ENCODE peak calls at places on chromosomes 16 and 17, in ten cellular contexts. F, C, D, W, Z, P, Q, U, T and O are unnamed samples.

GRCh38 chr16:11066231-11066870 is 122.0 kb downstream of the CLEC16A start:
- DNase-seq in T (no peak), Z (no peak), P (no peak), U (no peak), D (no peak), W (peak), F (no peak), C (no peak), Q (no peak), O (no peak)

GRCh38 chr16:74450967-74451760 is 29.9 kb upstream of the CLEC18B start:
- DNase-seq in Z (no peak), C (no peak), Q (no peak), T (no peak), U (no peak), D (no peak), F (no peak), W (no peak), P (no peak), O (no peak)

GRCh38 chr16:80122155-80122554 is 418.6 kb upstream of the DYNLRB2 start:
- DNase-seq in Q (no peak), P (peak), F (no peak), W (no peak), D (peak), U (no peak), C (no peak), Z (no peak), T (no peak), O (peak)

GRCh38 chr17:81636505-81637288 is at the start of the genes NPLOC4 and TSPAN10:
- DNase-seq in P (peak), W (peak), T (peak), D (peak), C (peak), Q (peak), U (peak), Z (peak), F (peak), O (peak)

GRCh38 chr16:77304883-77305282 is 105.7 kb downstream of the SYCE1L start:
- DNase-seq in U (no peak), W (no peak), T (no peak), D (no peak), P (no peak), Q (no peak), C (no peak), F (no peak), Z (no peak), O (peak)

GRCh38 chr16:21300309-21301167 is 22.4 kb upstream of the CRYM start:
- DNase-seq in D (peak), T (peak), W (peak), Z (peak), Q (peak), P (peak), U (peak), F (peak), C (peak), O (peak)

GRCh38 chr17:83196088-83196765 is 116.8 kb downstream of the METRNL start:
- DNase-seq in F (peak), U (no peak), P (peak), C (peak), W (peak), Z (no peak), D (no peak), T (no peak), Q (no peak), O (no peak)

GRCh38 chr16:11989238-11990160 is 13.0 kb downstream of the SNX29 start:
- DNase-seq in C (no peak), W (no peak), U (peak), D (no peak), T (peak), Q (no peak), F (peak), P (no peak), Z (no peak), O (no peak)

GRCh38 chr17:56699186-56699895 is 105.8 kb downstream of the NOG start:
- DNase-seq in C (peak), Z (peak), P (peak), T (no peak), F (peak), U (no peak), Q (peak), W (peak), D (peak), O (peak)

GRCh38 chr16:10744370-10745030 is 858 bp downstream of the NUBP1 start:
- DNase-seq in U (no peak), Z (no peak), F (no peak), D (no peak), W (peak), T (no peak), Q (peak), P (no peak), C (peak), O (peak)

GRCh38 chr17:53949473-53950090 is 126.9 kb downstream of the KIF2B start:
- DNase-seq in F (no peak), T (no peak), D (no peak), Q (no peak), Z (peak), P (no peak), C (no peak), U (no peak), W (no peak), O (no peak)

GRCh38 chr16:85757341-85757822 is 6.5 kb upstream of the C16orf74 start:
- DNase-seq in T (peak), Q (peak), W (no peak), F (peak), C (no peak), D (no peak), Z (peak), P (no peak), U (no peak), O (peak)

GRCh38 chr16:2748757-2749455 is 3.5 kb upstream of the SRRM2 start:
- DNase-seq in D (no peak), U (no peak), Q (no peak), F (no peak), C (no peak), P (no peak), Z (no peak), W (no peak), T (no peak), O (no peak)

GRCh38 chr17:60354223-60354622 is 37.7 kb downstream of the USP32 start:
- DNase-seq in T (no peak), W (no peak), C (no peak), P (no peak), F (peak), U (no peak), D (no peak), Q (peak), Z (peak), O (peak)

GRCh38 chr17:17810374-17811248 is 26.2 kb downstream of the SREBF1 start:
- DNase-seq in W (peak), C (no peak), D (no peak), P (no peak), U (no peak), Q (no peak), Z (no peak), T (no peak), F (no peak), O (peak)

GRCh38 chr17:20191066-20191465 is 181.9 kb downstream of the SPECC1 start:
- DNase-seq in Q (peak), Z (peak), F (peak), C (no peak), T (no peak), P (no peak), U (no peak), D (no peak), W (no peak), O (peak)

GRCh38 chr17:82097187-82097918 is 683 bp downstream of the FASN start:
- DNase-seq in C (peak), F (peak), T (peak), Z (peak), Q (peak), P (no peak), U (peak), D (peak), W (peak), O (peak)

GRCh38 chr17:27601069-27601974 is 29.7 kb upstream of the LGALS9 start:
- DNase-seq in T (peak), D (peak), W (no peak), Q (peak), Z (peak), P (peak), C (peak), F (peak), U (peak), O (peak)

GRCh38 chr16:80210787-80211186 is 330.0 kb upstream of the DYNLRB2 start:
- DNase-seq in P (peak), Z (no peak), T (no peak), U (no peak), Q (no peak), C (no peak), W (no peak), F (no peak), D (no peak), O (no peak)

GRCh38 chr16:952321-952720 is 18.5 kb downstream of the LMF1 start:
- DNase-seq in Q (no peak), C (no peak), P (no peak), F (no peak), Z (no peak), W (no peak), U (no peak), D (no peak), T (no peak), O (no peak)

GRCh38 chr16:55655381-55655708 is 443 bp upstream of the SLC6A2 start:
- DNase-seq in W (no peak), Z (no peak), Q (no peak), T (no peak), U (no peak), D (no peak), C (no peak), F (no peak), P (no peak), O (no peak)

GRCh38 chr16:55647798-55648197 is 8.0 kb upstream of the SLC6A2 start:
- DNase-seq in T (no peak), Q (no peak), W (no peak), Z (no peak), F (no peak), D (no peak), C (no peak), U (no peak), P (no peak), O (no peak)

GRCh38 chr16:55655709-55656694 is at the start of gene SLC6A2:
- DNase-seq in Q (no peak), P (peak), T (peak), W (no peak), U (peak), D (no peak), C (peak), F (peak), Z (peak), O (no peak)

GRCh38 chr16:55653106-55653505 is 2.7 kb upstream of the SLC6A2 start:
- DNase-seq in Q (no peak), U (no peak), D (no peak), F (no peak), W (no peak), Z (no peak), T (no peak), C (no peak), P (no peak), O (no peak)

GRCh38 chr16:55651841-55652824 is 3.7 kb upstream of the SLC6A2 start:
- DNase-seq in U (no peak), P (no peak), W (no peak), F (no peak), Z (no peak), T (no peak), C (no peak), D (no peak), Q (no peak), O (no peak)
- H3K4me3 ChIP-seq in U (no peak), P (no peak), W (no peak), F (no peak), Z (no peak), T (no peak), C (no peak), D (no peak), Q (no peak), O (no peak)

GRCh38 chr17:63698381-63698885 is 1.5 kb downstream of the LIMD2 start:
- DNase-seq in U (no peak), Q (no peak), W (no peak), Z (no peak), C (no peak), F (no peak), D (no peak), P (no peak), T (peak), O (no peak)

GRCh38 chr17:63695889-63696288 is 4.0 kb downstream of the LIMD2 start:
- DNase-seq in T (no peak), D (no peak), P (no peak), W (no peak), Z (no peak), U (no peak), C (no peak), F (no peak), Q (no peak), O (no peak)

GRCh38 chr17:63696381-63696961 is 3.5 kb downstream of the LIMD2 start:
- DNase-seq in C (no peak), W (no peak), Q (peak), P (no peak), T (peak), D (no peak), F (peak), U (peak), Z (no peak), O (peak)

GRCh38 chr17:63698886-63699637 is 863 bp downstream of the LIMD2 start:
- DNase-seq in T (peak), U (no peak), C (peak), Q (no peak), D (peak), Z (no peak), P (peak), F (peak), W (peak), O (peak)

DNA sequence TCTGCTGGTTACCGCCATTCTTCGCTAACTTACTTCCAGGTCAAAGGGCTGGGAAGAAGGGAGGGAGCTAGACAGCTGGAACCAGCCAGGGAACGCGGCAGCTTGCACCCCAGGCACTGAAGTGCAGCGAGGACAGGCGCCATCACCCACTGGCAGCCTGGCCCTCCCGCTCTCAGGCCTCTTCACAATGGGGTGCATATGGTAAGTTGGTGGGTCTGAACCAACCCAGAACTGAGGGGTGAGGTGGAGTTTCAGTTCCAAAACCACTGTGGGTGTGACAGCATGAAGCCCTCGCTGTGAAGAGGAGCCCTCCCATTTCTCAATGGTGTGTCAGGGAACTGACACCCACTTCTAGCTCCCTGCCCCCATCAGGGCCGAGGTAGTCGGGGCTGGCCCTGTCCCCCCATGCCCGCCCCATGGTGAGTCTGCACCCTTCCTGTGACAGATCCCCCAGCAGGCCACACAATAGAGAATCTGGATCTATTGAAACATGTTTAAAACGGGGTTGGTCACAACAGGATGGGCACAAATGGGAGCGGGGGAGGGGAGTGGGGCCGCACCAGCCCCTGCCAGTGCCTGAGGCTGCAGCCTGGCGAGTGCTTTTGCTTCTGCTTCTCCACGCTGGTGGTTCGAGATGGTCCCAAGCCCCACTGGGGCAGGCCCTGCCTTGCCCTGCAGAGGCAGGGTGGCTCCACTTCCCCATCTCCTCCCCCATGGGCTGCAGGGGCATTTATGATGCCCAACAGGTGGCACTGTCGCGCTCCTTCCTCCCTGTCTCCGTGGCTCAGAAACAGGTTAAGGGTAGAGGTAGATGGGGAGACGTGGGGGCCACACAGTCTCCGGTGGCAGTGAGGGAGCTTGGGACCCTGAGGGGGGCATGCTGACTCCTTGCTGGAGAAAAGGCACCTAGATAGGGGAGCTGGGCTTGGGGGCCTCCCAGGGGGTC is 2.3 kb downstream of the LIMD2 start:
- DNase-seq in D (peak), W (peak), T (peak), U (peak), Q (no peak), C (peak), P (peak), F (peak), Z (peak), O (peak)
- TF ChIP-seq CTCF in D (peak), W (peak), T (peak), U (peak), Q (peak), C (peak), P (peak), F (peak), Z (peak), O (peak)

GRCh38 chr17:49229805-49230600 is 584 bp downstream of the PHOSPHO1 start:
- DNase-seq in U (no peak), F (no peak), P (no peak), Z (no peak), C (peak), Q (no peak), T (no peak), W (no peak), D (no peak), O (no peak)
- H3K4me3 ChIP-seq in U (peak), F (peak), P (peak), Z (peak), C (peak), Q (peak), T (peak), W (peak), D (peak), O (peak)

DNA sequence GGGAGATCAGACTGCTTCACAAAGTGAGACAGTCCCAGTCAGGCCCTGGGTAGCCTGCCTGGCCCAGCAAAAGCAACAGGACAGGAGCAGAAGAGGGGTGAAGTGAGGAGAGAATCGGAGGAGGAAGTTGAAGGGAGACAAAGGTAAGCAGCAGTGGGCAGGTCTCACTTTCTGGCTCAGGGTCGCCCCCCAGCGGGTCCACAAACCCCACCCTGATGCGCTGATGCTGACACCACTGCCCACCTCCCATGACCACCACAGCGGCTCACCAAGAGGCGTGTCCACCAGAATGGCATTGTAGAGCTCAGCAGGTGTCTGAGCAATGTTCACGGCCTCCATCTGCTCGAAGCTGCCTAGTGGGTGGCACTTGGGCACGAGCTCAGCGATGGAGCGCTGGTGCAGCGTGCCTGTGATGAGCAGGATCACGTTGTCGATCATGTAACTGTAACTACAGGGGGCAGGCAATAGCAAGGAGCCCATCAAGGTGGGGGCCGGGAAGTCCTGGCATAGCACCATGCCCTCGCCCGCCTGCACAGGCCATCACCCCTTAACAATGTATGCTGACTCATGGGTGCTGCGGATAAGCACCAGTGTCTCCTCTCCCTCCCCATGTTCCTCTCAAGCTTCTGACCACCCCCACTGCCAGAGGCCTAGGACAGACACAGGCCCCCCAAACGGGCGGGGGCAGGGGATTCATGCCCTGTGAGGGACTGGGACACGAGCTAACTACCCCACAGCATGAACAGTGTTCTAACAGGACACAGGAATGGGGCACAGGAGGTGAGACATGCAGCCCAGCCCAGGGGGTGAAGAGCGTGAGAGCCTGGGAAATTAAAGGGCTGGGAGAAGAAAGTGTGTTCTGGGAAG is 13.6 kb downstream of the HSD11B2 start:
- DNase-seq in F (no peak), C (no peak), U (no peak), P (no peak), Z (no peak), Q (no peak), T (no peak), W (no peak), D (no peak), O (no peak)
- TF ChIP-seq CTCF in F (no peak), C (no peak), U (peak), P (no peak), Z (no peak), Q (no peak), T (no peak), W (no peak), D (no peak), O (no peak)

GRCh38 chr17:45221997-45222272 is 250 bp downstream of the FMNL1 start:
- DNase-seq in D (no peak), W (no peak), Q (no peak), C (no peak), Z (no peak), F (no peak), U (no peak), P (no peak), T (no peak), O (no peak)

GRCh38 chr17:45223541-45224528 is 2.1 kb downstream of the FMNL1 start:
- DNase-seq in D (peak), U (no peak), T (peak), Z (no peak), Q (no peak), C (no peak), W (no peak), F (no peak), P (no peak), O (no peak)

GRCh38 chr17:45222273-45222993 is 748 bp downstream of the FMNL1 start:
- DNase-seq in F (no peak), W (no peak), C (no peak), Z (no peak), P (no peak), D (peak), T (no peak), U (no peak), Q (no peak), O (no peak)

GRCh38 chr17:45224671-45225050 is 3.0 kb downstream of the FMNL1 start:
- DNase-seq in D (no peak), T (peak), U (no peak), Q (no peak), W (no peak), C (peak), Z (no peak), P (no peak), F (no peak), O (no peak)

DNA sequence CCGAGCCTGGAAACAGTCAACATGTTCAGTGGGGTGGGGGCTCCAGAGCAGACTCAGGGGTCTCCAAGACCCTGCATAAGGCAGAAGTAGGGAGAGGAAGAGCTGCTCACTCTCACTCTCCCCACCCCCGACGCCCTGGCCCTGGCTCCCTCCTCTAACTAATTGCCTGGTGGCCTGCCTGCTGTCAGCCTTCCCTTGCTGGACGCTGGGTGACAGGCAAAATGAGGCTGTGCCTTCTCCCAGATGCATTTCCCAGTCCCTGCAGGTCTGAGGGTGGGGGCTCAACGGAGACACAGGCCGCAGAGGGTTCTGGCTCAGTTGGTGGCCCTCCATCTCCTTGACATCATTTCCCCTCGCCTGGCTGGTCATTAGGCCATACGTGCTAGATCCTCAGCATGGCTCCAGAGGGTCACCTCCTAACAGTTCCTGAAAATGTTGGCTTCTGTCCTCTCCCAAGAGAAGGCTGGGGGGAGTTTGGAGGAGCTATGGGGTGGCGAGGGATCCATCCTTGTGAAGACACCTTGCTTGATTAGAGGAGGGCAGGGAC is 1.4 kb downstream of the FMNL1 start:
- DNase-seq in W (no peak), P (no peak), D (peak), Q (no peak), Z (no peak), T (no peak), F (no peak), U (peak), C (no peak), O (no peak)
- H3K4me3 ChIP-seq in W (peak), P (peak), D (peak), Q (no peak), Z (no peak), T (peak), F (peak), U (no peak), C (peak), O (peak)

GRCh38 chr16:47581114-47581513 is 120.0 kb downstream of the PHKB start:
- DNase-seq in Z (no peak), W (no peak), C (no peak), T (no peak), Q (no peak), D (no peak), F (no peak), U (no peak), P (no peak), O (peak)
- TF ChIP-seq CTCF in Z (no peak), W (no peak), C (no peak), T (no peak), Q (no peak), D (no peak), F (no peak), U (no peak), P (peak), O (peak)

DNA sequence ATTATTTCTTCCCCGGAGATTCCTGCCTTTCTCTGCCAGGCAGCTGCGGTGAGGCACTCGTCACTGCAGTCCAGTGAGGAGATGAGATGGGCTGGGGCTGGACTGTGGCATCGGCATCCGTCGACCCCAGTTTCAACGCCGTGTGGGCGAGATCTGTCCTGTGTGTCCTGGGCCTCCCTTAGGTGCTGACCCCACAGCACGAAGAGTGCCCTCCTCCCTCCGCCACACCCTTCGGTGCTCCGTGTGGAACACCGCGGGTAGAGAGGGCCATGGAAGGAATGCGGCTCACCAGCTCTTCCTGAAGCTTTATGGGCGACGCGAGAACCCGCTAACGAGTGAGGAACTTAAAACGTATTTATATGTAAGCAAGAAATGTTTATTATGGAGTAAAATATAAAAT is 17.6 kb downstream of the ACSF3 start:
- DNase-seq in T (no peak), P (no peak), Q (no peak), W (peak), C (no peak), Z (no peak), F (no peak), U (no peak), D (no peak), O (no peak)
- H3K4me3 ChIP-seq in T (no peak), P (no peak), Q (no peak), W (no peak), C (no peak), Z (no peak), F (no peak), U (no peak), D (no peak), O (no peak)